ENCODE peak calls at places on chromosome 11, in five cellular contexts. E is IMR-90, I is mesenchymal stem cell, U is H1, W is H9. Q is an unnamed sample.
A peak's percentile ranks its signal among the peaks of the same experiment; 100 is the strongest.

GRCh38 chr11:61962213-61963015 is 5.0 kb downstream of the FTH1 start:
- DNase-seq in U (no peak), W (no peak), I (peak; percentile 65), E (no peak), Q (no peak)

GRCh38 chr11:80758787-80759186 is 1318.0 kb upstream of the TENM4 start:
- DNase-seq in I (no peak), E (no peak), W (no peak), U (no peak), Q (no peak)

GRCh38 chr11:30468881-30469280 is 117.3 kb downstream of the MPPED2 start:
- DNase-seq in U (no peak), E (no peak), I (no peak), W (no peak), Q (no peak)

GRCh38 chr11:103433976-103434375 is 324.8 kb downstream of the DYNC2H1 start:
- DNase-seq in E (peak; percentile 40), I (peak; percentile 25), U (no peak), W (no peak), Q (no peak)

GRCh38 chr11:67275606-67276409 is 9.5 kb downstream of the GRK2 start:
- DNase-seq in U (no peak), W (no peak), E (no peak), I (no peak), Q (no peak)

GRCh38 chr11:121889931-121890330 is 226.1 kb downstream of the BLID start:
- DNase-seq in E (peak; percentile 73), W (no peak), I (no peak), U (no peak), Q (no peak)

GRCh38 chr11:67022961-67023956 is at the start of gene SYT12:
- DNase-seq in E (no peak), U (peak; percentile 72), W (no peak), I (no peak), Q (peak; percentile 18)

GRCh38 chr11:94089356-94089755 is 39.3 kb upstream of the PANX1 start:
- DNase-seq in U (no peak), I (no peak), E (no peak), W (no peak), Q (no peak)

GRCh38 chr11:72777755-72778278 is 16.0 kb downstream of the STARD10 start:
- DNase-seq in I (no peak), U (no peak), E (no peak), W (no peak), Q (no peak)

GRCh38 chr11:69122337-69122641 is 33.4 kb upstream of the SMIM38 start:
- DNase-seq in W (no peak), U (no peak), I (no peak), E (no peak), Q (no peak)

GRCh38 chr11:112212290-112212689 is 13.9 kb upstream of the PTS start:
- DNase-seq in I (no peak), W (no peak), U (no peak), E (peak; percentile 20), Q (no peak)

GRCh38 chr11:8381871-8382396 is 118.3 kb upstream of the LMO1 start:
- DNase-seq in I (no peak), E (no peak), W (no peak), U (no peak), Q (no peak)

GRCh38 chr11:106281455-106282173 is 204.2 kb downstream of the AASDHPPT start:
- DNase-seq in I (peak; percentile 54), U (no peak), W (no peak), E (peak; percentile 79), Q (no peak)

DNA sequence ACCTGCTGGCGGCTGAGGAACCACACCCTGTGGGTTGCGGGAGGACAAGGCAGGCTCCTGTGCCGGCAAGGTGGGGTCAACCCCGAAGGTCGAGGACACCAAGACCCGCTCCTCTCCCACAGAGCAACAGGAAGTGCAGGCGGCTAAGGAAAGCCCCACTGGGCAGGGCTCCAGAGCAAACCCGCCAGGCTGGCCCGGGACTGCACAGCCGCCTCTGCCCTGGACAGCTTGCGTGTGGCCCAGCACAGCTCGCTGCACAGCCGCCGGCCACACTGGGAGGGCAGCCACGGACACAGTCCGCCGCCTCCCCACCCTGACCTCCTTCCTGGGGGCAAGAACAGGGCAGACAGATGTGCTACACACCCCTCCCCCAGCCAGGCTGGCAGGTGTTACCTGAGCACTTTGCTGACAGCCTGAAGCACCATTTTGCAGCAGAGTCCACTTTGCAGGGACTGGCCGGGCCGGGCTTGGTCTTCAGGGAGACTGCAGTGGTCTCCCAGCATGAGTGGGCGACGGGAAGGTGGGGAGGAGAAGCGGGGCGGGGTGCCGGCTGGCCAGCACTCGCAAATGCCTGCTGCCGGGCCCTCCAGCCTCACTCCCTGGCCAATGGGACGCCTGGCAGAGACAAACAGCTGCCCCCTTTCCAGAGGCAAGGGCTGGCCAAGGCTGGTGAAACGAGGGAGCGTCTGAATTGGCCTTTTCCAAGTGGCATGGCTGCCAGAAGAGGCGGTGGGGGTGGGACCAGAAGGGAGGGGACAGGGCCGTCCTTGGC is at the start of gene MOB2:
- DNase-seq in I (no peak), U (no peak), E (peak; percentile 4), W (no peak), Q (no peak)
- H2AFZ ChIP-seq in I (no peak within 1 kb of the TSS), U (no peak within 1 kb of the TSS), E (no peak within 1 kb of the TSS), W (no peak within 1 kb of the TSS), Q (no peak within 1 kb of the TSS)

DNA sequence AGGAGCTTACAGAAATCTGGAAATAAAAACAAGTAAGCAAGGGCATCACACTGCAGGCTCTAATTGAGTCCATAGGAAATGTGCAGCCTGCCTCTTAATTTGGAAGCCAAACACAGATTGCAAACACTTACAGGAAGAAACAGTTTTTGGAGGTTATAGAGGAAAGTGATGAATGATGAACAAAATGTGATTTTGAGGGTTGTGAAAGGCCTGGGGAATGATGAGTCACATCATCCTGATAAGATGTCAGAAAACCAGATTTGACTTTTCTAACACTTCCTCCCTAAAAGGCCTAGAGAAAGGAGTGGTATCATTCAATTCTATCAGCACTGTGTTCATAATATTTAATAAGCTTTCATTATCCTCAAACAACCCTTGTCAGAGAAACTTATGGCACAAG is 96.6 kb upstream of the POU2AF2 start:
- DNase-seq in I (peak; percentile 1), W (no peak), E (peak; percentile 37), U (no peak), Q (no peak)
- H2BK15ac ChIP-seq in I (no peak overlapping the region), W (no peak overlapping the region), E (no peak overlapping the region), U (no peak overlapping the region), Q (no peak overlapping the region)

DNA sequence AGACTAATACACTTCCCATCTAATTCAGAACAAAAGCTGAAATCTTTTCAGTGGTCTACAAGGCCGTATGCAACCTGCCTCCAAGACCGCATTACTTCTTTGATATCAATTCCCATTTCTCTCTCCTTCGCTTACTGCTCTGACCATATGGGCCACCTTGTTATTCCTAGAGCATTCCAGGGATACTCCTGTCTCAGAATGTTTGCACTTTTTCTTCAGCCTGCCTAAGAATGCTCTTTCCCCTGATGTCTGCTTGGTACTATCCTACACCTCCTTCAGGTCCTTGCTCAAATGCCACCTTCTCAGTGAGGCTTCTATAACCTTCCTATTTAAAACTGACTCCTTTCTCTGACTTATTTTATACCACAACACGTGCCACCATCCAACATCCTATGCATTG is 71.2 kb downstream of the MAML2 start:
- DNase-seq in I (no peak), E (no peak), U (no peak), W (no peak), Q (no peak)
- H2AFZ ChIP-seq in I (no peak overlapping the region), E (no peak overlapping the region), U (no peak overlapping the region), W (no peak overlapping the region), Q (no peak overlapping the region)

DNA sequence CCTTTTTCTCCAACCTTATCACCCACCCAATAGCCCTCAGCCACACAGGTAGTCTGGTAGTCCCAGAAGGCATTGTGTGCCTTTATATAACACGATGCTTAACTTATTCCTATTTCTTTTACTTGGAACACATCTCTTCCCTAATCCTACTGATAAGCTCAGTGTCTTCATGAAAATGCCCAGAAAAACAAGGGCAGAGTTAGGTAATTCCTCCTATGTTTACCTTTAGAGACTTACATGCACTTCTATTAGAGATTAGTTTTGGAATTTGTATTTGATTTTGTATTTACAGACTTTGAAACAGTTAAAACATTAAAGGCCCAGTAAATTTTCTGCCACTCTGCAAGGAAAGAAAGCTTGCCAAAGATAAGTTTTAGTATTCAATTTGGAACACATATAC is 637.8 kb upstream of the CCDC90B start:
- DNase-seq in U (no peak), E (no peak), I (no peak), W (no peak), Q (no peak)
- H2BK15ac ChIP-seq in U (no peak overlapping the region), E (no peak overlapping the region), I (no peak overlapping the region), W (no peak overlapping the region), Q (no peak overlapping the region)

GRCh38 chr11:86087281-86087680 is 18.4 kb upstream of the PICALM start:
- DNase-seq in W (no peak), U (no peak), I (no peak), E (no peak), Q (no peak)
- H2AFZ ChIP-seq in W (no peak overlapping the region), U (no peak overlapping the region), I (no peak overlapping the region), E (peak overlapping the region; percentile 37), Q (no peak overlapping the region)

DNA sequence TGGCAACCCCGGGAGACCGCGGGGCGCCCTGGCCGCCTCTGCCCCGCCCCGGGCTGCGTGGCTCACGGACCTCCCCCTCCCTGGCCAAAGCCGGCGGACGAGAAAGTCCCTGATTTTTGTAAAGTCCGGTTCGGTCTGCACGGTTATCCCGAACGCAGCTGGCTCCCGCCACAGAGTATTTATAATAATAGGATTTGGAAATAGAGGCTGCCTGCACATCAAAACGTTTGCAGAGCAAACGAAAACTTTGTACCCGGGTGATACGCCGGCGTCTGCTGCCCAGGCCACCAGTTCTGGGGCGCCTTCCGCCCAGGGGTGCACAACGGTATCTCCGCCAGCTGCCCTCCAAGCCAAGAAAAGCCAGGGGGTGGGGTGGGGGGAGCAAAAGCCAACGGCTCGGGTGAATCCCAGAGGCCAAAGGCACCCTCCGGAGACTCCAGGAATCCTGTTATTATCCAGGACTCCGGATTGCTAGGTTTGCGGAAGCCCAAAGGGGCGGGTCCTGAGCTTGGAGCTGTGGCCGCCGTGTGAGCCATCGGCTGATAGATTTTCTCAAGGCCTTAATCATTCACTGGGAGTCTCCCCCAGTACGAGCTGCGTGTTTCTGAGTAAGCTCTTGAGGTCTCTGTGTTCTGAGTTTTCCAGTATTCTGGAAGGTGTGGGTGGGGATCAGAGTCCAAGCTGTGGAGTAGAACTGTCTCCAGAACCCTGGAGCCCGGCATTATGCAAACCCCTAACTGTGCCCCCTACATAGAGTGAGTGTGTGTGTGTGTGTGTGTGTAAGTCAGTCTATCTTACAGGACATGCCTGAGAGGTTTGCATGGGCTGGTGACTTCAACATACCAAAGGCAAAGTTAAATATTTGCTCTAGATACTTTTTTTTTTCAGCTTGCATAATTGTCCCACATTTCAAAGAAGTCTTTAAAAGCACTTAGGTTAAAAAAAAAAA is 679 bp upstream of the SHANK2 start:
- DNase-seq in E (peak; percentile 68), U (peak; percentile 77), W (peak; percentile 64), I (peak; percentile 94), Q (no peak)
- H2BK15ac ChIP-seq in E (no peak overlapping the region), U (peak overlapping the region; percentile 31), W (no peak overlapping the region), I (peak overlapping the region; percentile 45), Q (peak overlapping the region; percentile 59)

GRCh38 chr11:58905141-58905715 is 34.1 kb upstream of the GLYATL1 start:
- DNase-seq in W (peak; percentile 72), E (peak; percentile 70), U (peak; percentile 80), I (peak; percentile 72), Q (peak; percentile 59)

GRCh38 chr11:58902881-58903280 is 36.4 kb upstream of the GLYATL1 start:
- DNase-seq in U (no peak), E (no peak), W (no peak), I (no peak), Q (no peak)

GRCh38 chr11:58905716-58906547 is 33.4 kb upstream of the GLYATL1 start:
- DNase-seq in E (peak; percentile 91), W (peak; percentile 94), U (peak; percentile 86), I (peak; percentile 94), Q (peak; percentile 86)

GRCh38 chr11:58898106-58898505 is 41.2 kb upstream of the GLYATL1 start:
- DNase-seq in W (no peak), I (no peak), E (no peak), U (no peak), Q (no peak)

GRCh38 chr11:58900479-58901420 is 38.5 kb upstream of the GLYATL1 start:
- DNase-seq in U (peak; percentile 98), W (peak; percentile 94), I (peak; percentile 81), E (peak; percentile 73), Q (peak; percentile 92)
- H2AFZ ChIP-seq in U (peak overlapping the region; percentile 71), W (no peak overlapping the region), I (peak overlapping the region; percentile 46), E (peak overlapping the region; percentile 88), Q (no peak overlapping the region)

Q was measured in neuronal stem cell.